ENCODE peak calls at places on chromosomes 12 and 14, in six cellular contexts. X, R, N, M, I and E are unnamed samples.

GRCh38 chr12:124898200-124898950 is 16.1 kb downstream of the UBC start:
- DNase-seq in I (peak; percentile 35), X (peak; percentile 49), R (peak; percentile 62), M (peak; percentile 76), N (no peak), E (peak; percentile 50)

GRCh38 chr12:130872179-130873096 is 572 bp downstream of the RAN start:
- DNase-seq in I (peak; percentile 35), X (peak; percentile 74), M (peak; percentile 59), N (peak; percentile 33), R (peak; percentile 52), E (peak; percentile 18)

GRCh38 chr12:32163596-32163995 is 56.9 kb downstream of the BICD1 start:
- DNase-seq in N (peak; percentile 14), I (no peak), M (no peak), R (no peak), X (no peak), E (no peak)

GRCh38 chr14:69487771-69488170 is 3.2 kb downstream of the PLEKHD1 start:
- DNase-seq in X (no peak), R (no peak), N (no peak), M (no peak), I (no peak), E (no peak)

GRCh38 chr12:64608901-64609542 is 1.3 kb upstream of the RASSF3 start:
- DNase-seq in I (peak; percentile 11), M (peak; percentile 32), N (peak; percentile 79), R (peak; percentile 91), X (peak; percentile 30), E (peak; percentile 65)

GRCh38 chr12:93042684-93043083 is 113.6 kb upstream of the EEA1 start:
- DNase-seq in M (no peak), I (no peak), X (no peak), N (no peak), R (no peak), E (no peak)

GRCh38 chr14:81400202-81400678 is at the start of gene STON2:
- DNase-seq in M (peak; percentile 22), X (no peak), N (peak; percentile 4), R (peak; percentile 61), I (no peak), E (peak; percentile 90)

GRCh38 chr12:104292872-104293794 is 10.4 kb upstream of the EID3 start:
- DNase-seq in N (no peak), X (no peak), M (no peak), R (no peak), I (no peak), E (no peak)

GRCh38 chr12:72974954-72975555 is 702.9 kb downstream of the TRHDE start:
- DNase-seq in I (no peak), X (no peak), N (no peak), R (no peak), M (no peak), E (peak; percentile 58)

GRCh38 chr12:52903285-52903854 is 1.5 kb downstream of the KRT8 start:
- DNase-seq in X (peak; percentile 94), R (peak; percentile 88), I (peak; percentile 90), M (peak; percentile 72), N (no peak), E (peak; percentile 94)

GRCh38 chr12:46933947-46934346 is 108.2 kb upstream of the SLC38A4 start:
- DNase-seq in I (peak; percentile 8), N (no peak), X (peak; percentile 40), M (no peak), R (peak; percentile 6), E (peak; percentile 38)

GRCh38 chr12:116628450-116628793 is 69.2 kb downstream of the MAP1LC3B2 start:
- DNase-seq in N (no peak), I (no peak), M (no peak), X (no peak), R (no peak), E (no peak)

GRCh38 chr12:99711246-99711645 is 63.7 kb downstream of the GARIN6 start:
- DNase-seq in R (no peak), X (no peak), N (no peak), M (no peak), I (no peak), E (no peak)